ENCODE peak calls at places on chromosomes 7 and 10, in six cellular contexts. N, J, F, D, Z and U are unnamed samples.

GRCh38 chr10:101250136-101250535 is 20.9 kb upstream of the LBX1 start:
- DNase-seq in D (no peak), J (no peak), N (no peak), F (no peak), Z (no peak), U (no peak)

GRCh38 chr7:29192284-29192683 is 2.3 kb upstream of the CHN2 start:
- DNase-seq in J (no peak), F (no peak), Z (no peak), N (no peak), D (no peak), U (no peak)

GRCh38 chr10:99329891-99330674 is 927 bp downstream of the CNNM1 start:
- DNase-seq in N (no peak), Z (peak), F (no peak), D (no peak), J (peak), U (no peak)

GRCh38 chr7:88500146-88500545 is 193.5 kb upstream of the STEAP4 start:
- DNase-seq in D (no peak), F (no peak), Z (no peak), J (no peak), N (no peak), U (no peak)

GRCh38 chr7:108091461-108091831 is 38.7 kb downstream of the LAMB4 start:
- DNase-seq in Z (no peak), F (no peak), N (no peak), J (no peak), D (no peak), U (no peak)

GRCh38 chr7:88106430-88106829 is 113.4 kb downstream of the SRI start:
- DNase-seq in D (no peak), Z (peak), N (no peak), F (no peak), J (no peak), U (no peak)

GRCh38 chr7:106862317-106863183 is 2.5 kb upstream of the PIK3CG start:
- DNase-seq in J (no peak), D (no peak), F (no peak), Z (no peak), N (no peak), U (no peak)

GRCh38 chr7:117715784-117716445 is 157.3 kb downstream of the CTTNBP2 start:
- DNase-seq in N (no peak), D (no peak), Z (no peak), F (no peak), J (peak), U (no peak)

GRCh38 chr10:122733450-122733849 is 33.8 kb upstream of the C10orf120 start:
- DNase-seq in J (peak), F (no peak), D (no peak), Z (no peak), N (no peak), U (no peak)